ENCODE peak calls at places on chromosomes 3 and 15, in five cellular contexts. P is BE2C, Y is neural progenitor cell, W is upper lobe of right lung, Q is fibroblast of lung. D is an unnamed sample.

GRCh38 chr3:36372534-36372935 is 7.8 kb upstream of the STAC start:
- DNase-seq in P (no peak), Y (no peak), W (no peak), Q (peak; percentile 95), D (peak; percentile 8)

GRCh38 chr3:161096771-161097367 is 8.3 kb downstream of the B3GALNT1 start:
- DNase-seq in P (peak; percentile 24), Y (peak; percentile 43), W (no peak), Q (peak; percentile 11), D (peak; percentile 6)

GRCh38 chr15:62711691-62712454 is 330.7 kb upstream of the TPM1 start:
- DNase-seq in P (no peak), Y (no peak), W (no peak), Q (peak; percentile 68), D (no peak)

GRCh38 chr3:27666708-27667107 is 55.4 kb downstream of the EOMES start:
- DNase-seq in P (peak; percentile 35), Y (peak; percentile 94), W (peak; percentile 84), Q (peak; percentile 78), D (peak; percentile 9)

GRCh38 chr3:69541059-69541471 is 155.2 kb upstream of the FRMD4B start:
- DNase-seq in P (peak; percentile 24), Y (peak; percentile 76), W (no peak), Q (no peak), D (peak; percentile 21)

GRCh38 chr3:196360586-196360985 is 22.4 kb upstream of the TM4SF19 start:
- DNase-seq in P (no peak), Y (no peak), W (no peak), Q (peak; percentile 14), D (no peak)

GRCh38 chr3:140593766-140594165 is 84.1 kb upstream of the TRIM42 start:
- DNase-seq in P (no peak), Y (no peak), W (no peak), Q (no peak), D (no peak)

GRCh38 chr3:51559266-51559907 is 20.9 kb downstream of the RAD54L2 start:
- DNase-seq in P (peak; percentile 27), Y (no peak), W (no peak), Q (peak; percentile 66), D (peak; percentile 86)

GRCh38 chr3:12875857-12876451 is 34.6 kb upstream of the RPL32 start:
- DNase-seq in P (peak; percentile 84), Y (peak; percentile 97), W (no peak), Q (peak; percentile 26), D (peak; percentile 95)

GRCh38 chr3:117019082-117019713 is 309.6 kb downstream of the TUSC7 start:
- DNase-seq in P (peak; percentile 83), Y (peak; percentile 87), W (no peak), Q (peak; percentile 51), D (peak; percentile 78)

GRCh38 chr15:60421544-60421943 is 23.8 kb upstream of the ANXA2 start:
- DNase-seq in P (no peak), Y (no peak), W (no peak), Q (peak; percentile 83), D (peak; percentile 85)

GRCh38 chr3:196712514-196713413 is 587 bp downstream of the PIGX start:
- DNase-seq in P (no peak), Y (peak; percentile 84), W (peak; percentile 89), Q (peak; percentile 61), D (peak; percentile 76)

GRCh38 chr15:40511472-40512133 is 40.8 kb downstream of the CHST14 start:
- DNase-seq in P (peak; percentile 70), Y (peak; percentile 73), W (peak; percentile 92), Q (peak; percentile 33), D (peak; percentile 63)

GRCh38 chr3:38843898-38844297 is 27.9 kb upstream of the SCN10A start:
- DNase-seq in P (no peak), Y (peak; percentile 62), W (no peak), Q (peak; percentile 44), D (peak; percentile 58)

GRCh38 chr3:63477494-63478129 is 174.9 kb upstream of the SNTN start:
- DNase-seq in P (no peak), Y (no peak), W (no peak), Q (no peak), D (no peak)

GRCh38 chr15:70802629-70803028 is 39.3 kb upstream of the UACA start:
- DNase-seq in P (no peak), Y (no peak), W (no peak), Q (peak; percentile 90), D (no peak)

GRCh38 chr3:69323941-69324340 is 61.9 kb downstream of the FRMD4B start:
- DNase-seq in P (no peak), Y (no peak), W (no peak), Q (no peak), D (no peak)

GRCh38 chr3:43231276-43232000 is 54.9 kb upstream of the SNRK start:
- DNase-seq in P (no peak), Y (no peak), W (no peak), Q (peak; percentile 47), D (no peak)

GRCh38 chr3:120636790-120637401 is 40.8 kb downstream of the NDUFB4 start:
- DNase-seq in P (no peak), Y (no peak), W (no peak), Q (no peak), D (no peak)

GRCh38 chr3:71551286-71551919 is 32.1 kb downstream of the FOXP1 start:
- DNase-seq in P (no peak), Y (no peak), W (no peak), Q (peak; percentile 79), D (no peak)

GRCh38 chr3:171783626-171784025 is 26.7 kb downstream of the PLD1 start:
- DNase-seq in P (no peak), Y (no peak), W (no peak), Q (no peak), D (no peak)

GRCh38 chr3:14218355-14218754 is 39.7 kb downstream of the LSM3 start:
- DNase-seq in P (no peak), Y (no peak), W (no peak), Q (no peak), D (no peak)

GRCh38 chr3:14214764-14215163 is 36.1 kb downstream of the LSM3 start:
- DNase-seq in P (no peak), Y (no peak), W (no peak), Q (no peak), D (no peak)

GRCh38 chr3:14213066-14213774 is 34.6 kb downstream of the LSM3 start:
- DNase-seq in P (no peak), Y (no peak), W (no peak), Q (no peak), D (no peak)

GRCh38 chr3:14212032-14212431 is 33.4 kb downstream of the LSM3 start:
- DNase-seq in P (no peak), Y (no peak), W (no peak), Q (no peak), D (no peak)

GRCh38 chr3:14216257-14217048 is 37.8 kb downstream of the LSM3 start:
- DNase-seq in P (peak; percentile 88), Y (peak; percentile 76), W (no peak), Q (peak; percentile 86), D (peak; percentile 71)
- TF ChIP-seq CTCF in P (peak; percentile 80), Y (peak; percentile 62), W (peak; percentile 29), Q (no peak), D (peak; percentile 68)

GRCh38 chr15:64132217-64132616 is 19.3 kb upstream of the SNX22 start:
- DNase-seq in P (no peak), Y (no peak), W (no peak), Q (no peak), D (no peak)
- H3K36me3 ChIP-seq in P (peaks cover 88% of the 10 kb centered on the region), Y (no peaks in the 10 kb centered on the region), W (peaks cover 97% of the 10 kb centered on the region), Q (peaks cover 16% of the 10 kb centered on the region), D (peaks cover 73% of the 10 kb centered on the region)

GRCh38 chr15:25246641-25247417 is 192.0 kb downstream of the UBE3A start:
- DNase-seq in P (peak; percentile 1), Y (no peak), W (peak; percentile 43), Q (no peak), D (no peak)
- H3K9me3 ChIP-seq in P (no peaks in the 10 kb centered on the region), Y (no peaks in the 10 kb centered on the region), W (no peaks in the 10 kb centered on the region), Q (no peaks in the 10 kb centered on the region), D (no peaks in the 10 kb centered on the region)

DNA sequence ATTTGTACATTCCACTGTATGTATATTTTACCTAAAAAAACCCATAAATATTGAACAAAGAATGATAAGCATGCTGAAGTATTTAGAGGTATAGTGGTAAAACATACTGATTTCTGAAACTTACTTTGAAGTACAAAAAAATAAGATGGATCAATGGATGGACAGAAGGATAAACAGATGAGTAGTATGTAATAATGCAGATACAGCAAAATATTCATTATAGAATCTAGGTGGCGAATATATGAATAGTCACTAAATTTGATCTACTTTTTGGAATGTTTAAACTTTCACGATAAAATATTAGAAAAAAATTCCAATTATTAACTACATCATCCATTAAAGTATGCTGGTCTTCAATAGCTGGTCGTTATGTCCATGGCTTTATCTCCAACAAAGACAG is 51.9 kb upstream of the GNB4 start:
- DNase-seq in P (no peak), Y (no peak), W (no peak), Q (no peak), D (no peak)
- TF ChIP-seq CTCF in P (no peak), Y (no peak), W (no peak), Q (no peak), D (no peak)

DNA sequence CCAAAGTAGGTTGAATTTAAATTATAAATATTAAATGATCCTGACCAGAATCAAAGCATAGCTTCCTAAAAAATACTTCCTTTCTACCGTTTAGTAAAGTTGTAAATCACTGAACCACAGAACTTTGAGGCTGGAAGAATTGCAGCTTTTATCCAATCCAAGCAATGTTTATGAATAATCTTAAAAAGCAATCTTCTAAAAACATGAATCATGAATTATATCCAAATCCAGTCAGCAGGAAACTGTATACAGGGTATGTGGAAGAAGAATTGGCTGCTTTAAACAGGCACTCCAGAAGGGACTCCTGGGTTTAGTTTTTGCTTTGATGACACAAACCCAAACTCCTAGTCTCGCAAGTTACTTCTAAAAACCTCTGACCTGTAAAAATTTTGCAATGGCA is 30.1 kb downstream of the HEG1 start:
- DNase-seq in P (no peak), Y (no peak), W (no peak), Q (peak; percentile 45), D (no peak)
- H3K36me3 ChIP-seq in P (peaks cover 13% of the 10 kb centered on the region), Y (no peaks in the 10 kb centered on the region), W (peaks cover 50% of the 10 kb centered on the region), Q (peaks cover 32% of the 10 kb centered on the region), D (peaks cover 17% of the 10 kb centered on the region)

GRCh38 chr3:79146024-79146423 is 621.8 kb downstream of the ROBO1 start:
- DNase-seq in P (no peak), Y (no peak), W (no peak), Q (no peak), D (no peak)

DNA sequence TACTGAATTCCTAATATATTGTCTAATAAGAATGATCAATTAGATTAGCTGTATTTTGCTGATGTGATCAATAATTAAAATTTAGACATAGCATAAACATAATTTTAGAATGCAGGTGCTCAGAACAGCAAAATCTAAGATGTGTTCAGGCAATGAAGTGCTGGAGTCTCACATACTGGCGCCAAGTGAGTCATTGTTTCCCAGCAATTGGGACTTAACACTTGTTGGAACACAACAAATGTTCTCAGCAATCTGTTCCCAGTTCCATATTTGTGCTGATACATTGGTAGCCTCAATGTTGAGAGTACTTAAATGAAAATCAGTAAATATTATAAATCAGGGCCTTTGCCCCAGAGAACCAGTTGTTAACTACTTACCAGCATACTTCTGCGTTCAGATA is 619.0 kb downstream of the ROBO1 start:
- DNase-seq in P (no peak), Y (no peak), W (no peak), Q (peak; percentile 53), D (no peak)
- H3K9me3 ChIP-seq in P (no peaks in the 10 kb centered on the region), Y (no peaks in the 10 kb centered on the region), W (no peaks in the 10 kb centered on the region), Q (no peaks in the 10 kb centered on the region), D (no peaks in the 10 kb centered on the region)

DNA sequence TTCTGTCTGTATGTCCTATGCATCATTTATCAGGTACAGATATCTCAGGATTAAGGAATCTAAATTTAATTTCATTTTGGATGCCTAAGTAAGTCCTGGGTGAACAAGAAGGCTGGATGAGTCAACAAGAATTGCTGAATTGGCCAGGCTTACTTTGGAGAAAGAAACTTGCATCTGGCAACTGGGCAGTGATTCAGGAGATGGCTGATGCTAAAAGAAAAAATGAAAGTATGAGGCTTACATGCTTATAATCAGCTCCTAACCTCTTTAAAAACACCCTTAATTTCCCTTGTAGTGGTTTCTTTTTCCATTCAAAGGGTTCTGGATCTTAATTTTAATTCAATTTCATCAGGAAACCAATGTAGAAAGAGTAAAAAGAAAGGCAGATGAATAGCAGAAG is 228.8 kb upstream of the PEX5L start:
- DNase-seq in P (no peak), Y (no peak), W (no peak), Q (peak; percentile 78), D (no peak)
- TF ChIP-seq CTCF in P (no peak), Y (no peak), W (no peak), Q (no peak), D (no peak)